ENCODE peak calls at places on chromosome 12, in ten cellular contexts. A is suprapubic skin, Q is GM23338, G is breast epithelium, B is GM12878, D is HL-60, T is HCT116, C is spleen, P is HepG2, F is stomach. V is an unnamed sample.

GRCh38 chr12:96350982-96351381 is 49.3 kb downstream of the CDK17 start:
- DNase-seq in A (no peak), Q (no peak), G (no peak), B (no peak), D (peak), T (no peak), C (no peak), P (no peak), F (no peak), V (no peak)

GRCh38 chr12:62767946-62768345 is 167.0 kb downstream of the PPM1H start:
- DNase-seq in A (no peak), Q (no peak), G (no peak), B (no peak), D (no peak), T (no peak), C (no peak), P (no peak), F (no peak), V (no peak)

GRCh38 chr12:106342397-106343212 is 14.9 kb upstream of the POLR3B start:
- DNase-seq in A (peak), Q (no peak), G (no peak), B (no peak), D (no peak), T (no peak), C (no peak), P (peak), F (peak), V (no peak)

GRCh38 chr12:82688035-82688501 is 1.4 kb downstream of the TMTC2 start:
- DNase-seq in A (no peak), Q (no peak), G (no peak), B (no peak), D (peak), T (no peak), C (no peak), P (no peak), F (no peak), V (no peak)

GRCh38 chr12:57940052-57940914 is 1.1 kb upstream of the ATP23 start:
- DNase-seq in A (no peak), Q (no peak), G (no peak), B (no peak), D (peak), T (no peak), C (no peak), P (no peak), F (no peak), V (no peak)

GRCh38 chr12:75979181-75979580 is 52.4 kb downstream of the PHLDA1 start:
- DNase-seq in A (no peak), Q (no peak), G (no peak), B (no peak), D (no peak), T (no peak), C (no peak), P (no peak), F (no peak), V (no peak)

GRCh38 chr12:112049351-112049750 is 36.1 kb downstream of the ERP29 start:
- DNase-seq in A (no peak), Q (no peak), G (no peak), B (no peak), D (no peak), T (no peak), C (no peak), P (no peak), F (no peak), V (peak)

GRCh38 chr12:2490746-2491145 is 304.0 kb upstream of the FKBP4 start:
- DNase-seq in A (no peak), Q (no peak), G (no peak), B (no peak), D (no peak), T (no peak), C (no peak), P (no peak), F (no peak), V (no peak)

GRCh38 chr12:27176765-27177164 is 67.3 kb upstream of the STK38L start:
- DNase-seq in A (no peak), Q (no peak), G (no peak), B (no peak), D (peak), T (no peak), C (no peak), P (no peak), F (no peak), V (no peak)

GRCh38 chr12:57767876-57768275 is 998 bp upstream of the CYP27B1 start:
- DNase-seq in A (no peak), Q (no peak), G (no peak), B (no peak), D (no peak), T (no peak), C (no peak), P (no peak), F (no peak), V (no peak)

GRCh38 chr12:52611080-52611468 is 7.3 kb downstream of the KRT73 start:
- DNase-seq in A (no peak), Q (no peak), G (no peak), B (no peak), D (no peak), T (no peak), C (no peak), P (no peak), F (no peak), V (no peak)

GRCh38 chr12:128800606-128801005 is 23.2 kb downstream of the SLC15A4 start:
- DNase-seq in A (no peak), Q (no peak), G (no peak), B (no peak), D (no peak), T (no peak), C (peak), P (no peak), F (no peak), V (no peak)
- TF ChIP-seq POLR2AphosphoS5 in A (no peak), Q (no peak), G (no peak), B (peak), D (no peak), T (no peak), C (no peak), P (no peak), F (no peak), V (no peak)

GRCh38 chr12:59808317-59808910 is 212.6 kb downstream of the SLC16A7 start:
- DNase-seq in A (no peak), Q (peak), G (no peak), B (no peak), D (peak), T (peak), C (no peak), P (peak), F (no peak), V (no peak)

DNA sequence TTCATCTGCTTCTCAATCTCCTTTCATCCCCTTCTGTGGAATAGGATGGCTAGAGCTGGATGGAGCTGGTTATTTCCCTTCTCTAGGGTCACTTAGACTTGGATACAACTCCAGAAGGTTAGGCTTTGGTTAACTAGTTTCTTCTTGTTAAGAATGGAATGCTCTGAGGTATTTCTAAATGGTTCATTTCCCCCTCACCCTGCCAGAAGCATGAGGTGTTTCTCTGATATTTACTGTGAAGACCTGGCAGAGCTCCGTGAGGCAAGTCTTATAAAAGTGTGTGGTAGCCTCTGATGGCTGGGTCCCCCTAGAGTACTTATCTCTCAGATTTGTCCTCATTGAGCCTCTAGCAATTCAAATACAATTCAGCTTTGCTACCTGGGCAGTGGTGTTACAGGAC is 207.9 kb downstream of the SLC16A7 start:
- DNase-seq in A (no peak), Q (peak), G (no peak), B (no peak), D (no peak), T (no peak), C (no peak), P (no peak), F (no peak), V (no peak)
- H3K4me3 ChIP-seq in A (peak), Q (no peak), G (no peak), B (no peak), D (no peak), T (no peak), C (no peak), P (peak), F (no peak), V (no peak)

GRCh38 chr12:93895096-93895460 is 217.9 kb downstream of the CRADD start:
- DNase-seq in A (no peak), Q (peak), G (no peak), B (no peak), D (no peak), T (no peak), C (no peak), P (no peak), F (no peak), V (no peak)

GRCh38 chr12:93896427-93896826 is 219.3 kb downstream of the CRADD start:
- DNase-seq in A (no peak), Q (peak), G (no peak), B (no peak), D (no peak), T (no peak), C (no peak), P (no peak), F (no peak), V (no peak)

GRCh38 chr12:93896962-93897361 is 219.8 kb downstream of the CRADD start:
- DNase-seq in A (no peak), Q (no peak), G (no peak), B (no peak), D (no peak), T (no peak), C (no peak), P (no peak), F (no peak), V (no peak)

GRCh38 chr12:93892431-93893210 is 215.4 kb downstream of the CRADD start:
- DNase-seq in A (no peak), Q (peak), G (no peak), B (no peak), D (no peak), T (no peak), C (no peak), P (no peak), F (no peak), V (no peak)

GRCh38 chr12:93894391-93895095 is 217.4 kb downstream of the CRADD start:
- DNase-seq in A (peak), Q (no peak), G (peak), B (no peak), D (peak), T (no peak), C (peak), P (no peak), F (no peak), V (no peak)
- TF ChIP-seq POLR2AphosphoS5 in A (no peak), Q (no peak), G (no peak), B (no peak), D (no peak), T (no peak), C (peak), P (no peak), F (peak), V (no peak)

DNA sequence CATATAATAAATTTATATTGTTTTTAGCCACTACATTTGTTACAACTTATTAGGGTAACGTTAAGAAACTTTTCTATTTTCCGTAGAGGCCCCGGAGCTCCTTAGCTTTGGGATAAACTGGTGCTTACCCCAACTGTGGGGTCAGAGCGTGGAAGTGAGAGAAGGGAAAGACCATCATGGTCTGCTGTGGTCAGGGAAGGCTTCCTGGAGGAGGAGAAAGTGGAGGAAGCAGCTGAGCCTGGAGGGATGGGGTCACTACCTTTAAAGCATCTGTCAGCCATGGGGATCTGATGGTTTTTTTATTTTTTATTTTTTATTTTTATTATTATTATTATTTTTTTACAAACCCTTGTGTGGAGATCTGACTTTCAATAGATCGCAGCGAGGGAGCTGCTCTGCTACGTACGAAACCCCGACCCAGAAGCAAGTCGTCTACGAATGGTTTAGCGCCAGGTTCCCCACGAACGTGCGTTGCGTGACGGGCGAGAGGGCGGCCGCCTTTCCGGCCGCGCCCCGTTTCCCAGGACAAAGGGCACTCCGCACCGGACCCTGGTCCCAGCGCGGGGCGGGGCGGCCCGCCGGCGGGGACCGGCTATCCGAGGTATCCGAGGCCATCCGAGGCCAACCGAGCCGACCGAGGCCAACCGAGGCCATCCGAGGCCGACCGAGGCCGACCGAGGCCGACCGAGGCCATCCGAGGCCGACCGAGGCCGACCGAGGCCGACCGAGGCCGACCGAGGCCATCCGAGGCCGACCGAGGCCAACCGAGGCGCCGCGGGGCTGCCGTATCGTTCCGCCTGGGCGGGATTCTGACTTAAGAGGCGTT is 1101.2 kb upstream of the TMEM132C start:
- DNase-seq in A (peak), Q (peak), G (peak), B (no peak), D (peak), T (peak), C (peak), P (peak), F (peak), V (peak)
- H3K4me3 ChIP-seq in A (peak), Q (peak), G (peak), B (no peak), D (peak), T (peak), C (peak), P (no peak), F (peak), V (peak)

GRCh38 chr12:110371408-110372055 is 32.0 kb downstream of the ANAPC7 start:
- DNase-seq in A (no peak), Q (no peak), G (no peak), B (peak), D (peak), T (no peak), C (peak), P (no peak), F (no peak), V (no peak)
- TF ChIP-seq POLR2AphosphoS5 in A (no peak), Q (no peak), G (no peak), B (peak), D (no peak), T (no peak), C (peak), P (no peak), F (no peak), V (peak)

DNA sequence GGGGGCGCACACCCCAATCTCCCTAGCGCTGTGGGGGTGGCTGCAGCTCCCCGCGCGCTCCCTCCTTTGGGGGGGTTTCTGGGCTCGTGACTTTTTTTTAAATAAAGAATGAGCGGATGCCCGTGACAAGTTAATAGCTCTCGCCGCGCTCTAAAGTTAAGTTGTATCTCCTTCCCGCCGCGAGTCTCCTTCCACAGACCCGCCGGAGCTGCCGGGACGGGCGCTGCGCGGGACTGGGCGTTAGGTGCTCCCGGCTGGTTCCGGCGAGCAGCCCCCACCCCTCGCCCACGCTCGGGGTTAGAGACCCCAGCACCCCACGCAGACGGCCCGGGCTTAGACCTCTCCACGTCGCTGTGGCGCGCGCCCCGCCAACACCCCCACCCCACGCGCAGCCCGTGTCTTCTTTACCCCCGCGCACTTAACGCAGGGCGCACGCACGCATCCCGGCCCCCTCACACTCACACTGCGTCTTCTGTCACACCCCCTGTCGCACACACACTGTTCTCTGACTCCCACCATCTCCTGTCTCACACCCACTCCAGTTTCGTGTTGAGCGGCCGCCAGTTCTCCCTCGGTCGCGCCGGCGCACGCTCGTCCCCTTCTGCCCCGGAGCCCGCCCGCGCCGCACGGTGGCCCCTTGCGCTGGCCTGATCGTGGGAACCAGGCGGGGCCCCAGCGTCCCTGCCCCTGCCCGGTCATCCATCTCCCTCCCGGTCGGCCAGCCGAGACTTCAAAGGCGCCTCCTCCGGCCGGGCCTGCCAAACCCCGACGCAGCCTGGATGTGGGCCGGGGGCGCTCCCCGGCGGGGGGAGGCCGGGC is 82.4 kb upstream of the HMGA2 start:
- DNase-seq in A (no peak), Q (peak), G (no peak), B (no peak), D (no peak), T (no peak), C (no peak), P (peak), F (no peak), V (no peak)
- H3K4me3 ChIP-seq in A (peak), Q (peak), G (peak), B (peak), D (peak), T (no peak), C (peak), P (peak), F (peak), V (peak)